ENCODE peak calls at places on chromosomes 16 and 17, in eight cellular contexts. One of them, this sample, is unnamed.

GRCh38 chr16:73062640-73063283 is 14.8 kb upstream of the ZFHX3 start:
- DNase-seq in T-cell: no peak
- DNase-seq in activated naive CD8-positive, alpha-beta T cell treated with anti-CD3 and anti-CD28 coated beads, Interleukin-2, amount 10 ng/mL, durations not matched to agents 7 days and 5 days: no peak
- DNase-seq in esophagus muscularis mucosa: no peak
- DNase-seq in mucosa of gallbladder: no peak
- DNase-seq in T-helper 17 cell: no peak
- DNase-seq in 8988T: no peak
- DNase-seq in WTC11: peak
- DNase-seq in this sample: peak

GRCh38 chr17:10266477-10266876 is 68.1 kb upstream of the GAS7 start:
- DNase-seq in T-helper 17 cell: no peak
- DNase-seq in WTC11: no peak
- DNase-seq in 8988T: no peak
- DNase-seq in T-cell: no peak
- DNase-seq in esophagus muscularis mucosa: peak
- DNase-seq in mucosa of gallbladder: no peak
- DNase-seq in activated naive CD8-positive, alpha-beta T cell treated with anti-CD3 and anti-CD28 coated beads, Interleukin-2, amount 10 ng/mL, durations not matched to agents 7 days and 5 days: no peak
- DNase-seq in this sample: no peak

GRCh38 chr17:70906808-70907207 is 737.5 kb downstream of the KCNJ2 start:
- DNase-seq in mucosa of gallbladder: peak
- DNase-seq in WTC11: no peak
- DNase-seq in activated naive CD8-positive, alpha-beta T cell treated with anti-CD3 and anti-CD28 coated beads, Interleukin-2, amount 10 ng/mL, durations not matched to agents 7 days and 5 days: no peak
- DNase-seq in 8988T: no peak
- DNase-seq in esophagus muscularis mucosa: no peak
- DNase-seq in T-helper 17 cell: no peak
- DNase-seq in T-cell: no peak
- DNase-seq in this sample: no peak

GRCh38 chr17:4591529-4591928 is 7.2 kb downstream of the SMTNL2 start:
- DNase-seq in esophagus muscularis mucosa: no peak
- DNase-seq in 8988T: no peak
- DNase-seq in activated naive CD8-positive, alpha-beta T cell treated with anti-CD3 and anti-CD28 coated beads, Interleukin-2, amount 10 ng/mL, durations not matched to agents 7 days and 5 days: no peak
- DNase-seq in T-helper 17 cell: no peak
- DNase-seq in T-cell: no peak
- DNase-seq in WTC11: no peak
- DNase-seq in mucosa of gallbladder: no peak
- DNase-seq in this sample: peak

GRCh38 chr16:86531641-86532525 is 21.6 kb downstream of the FOXF1 start:
- DNase-seq in esophagus muscularis mucosa: no peak
- DNase-seq in T-helper 17 cell: no peak
- DNase-seq in T-cell: no peak
- DNase-seq in WTC11: no peak
- DNase-seq in activated naive CD8-positive, alpha-beta T cell treated with anti-CD3 and anti-CD28 coated beads, Interleukin-2, amount 10 ng/mL, durations not matched to agents 7 days and 5 days: no peak
- DNase-seq in mucosa of gallbladder: no peak
- DNase-seq in 8988T: no peak
- DNase-seq in this sample: peak

GRCh38 chr16:23566724-23567123 is 9.2 kb downstream of the UBFD1 start:
- DNase-seq in mucosa of gallbladder: no peak
- DNase-seq in activated naive CD8-positive, alpha-beta T cell treated with anti-CD3 and anti-CD28 coated beads, Interleukin-2, amount 10 ng/mL, durations not matched to agents 7 days and 5 days: no peak
- DNase-seq in WTC11: no peak
- DNase-seq in T-cell: no peak
- DNase-seq in T-helper 17 cell: no peak
- DNase-seq in esophagus muscularis mucosa: no peak
- DNase-seq in 8988T: no peak
- DNase-seq in this sample: no peak

GRCh38 chr17:38732376-38733314 is 2.5 kb downstream of the CISD3 start:
- DNase-seq in T-cell: no peak
- DNase-seq in T-helper 17 cell: no peak
- DNase-seq in mucosa of gallbladder: no peak
- DNase-seq in activated naive CD8-positive, alpha-beta T cell treated with anti-CD3 and anti-CD28 coated beads, Interleukin-2, amount 10 ng/mL, durations not matched to agents 7 days and 5 days: no peak
- DNase-seq in WTC11: no peak
- DNase-seq in esophagus muscularis mucosa: no peak
- DNase-seq in 8988T: no peak
- DNase-seq in this sample: no peak

GRCh38 chr17:266219-266618 is 84.8 kb upstream of the DOC2B start:
- DNase-seq in esophagus muscularis mucosa: no peak
- DNase-seq in 8988T: no peak
- DNase-seq in activated naive CD8-positive, alpha-beta T cell treated with anti-CD3 and anti-CD28 coated beads, Interleukin-2, amount 10 ng/mL, durations not matched to agents 7 days and 5 days: peak
- DNase-seq in T-cell: no peak
- DNase-seq in T-helper 17 cell: no peak
- DNase-seq in mucosa of gallbladder: no peak
- DNase-seq in WTC11: no peak
- DNase-seq in this sample: no peak

GRCh38 chr17:82859431-82860403 is 19.9 kb upstream of the ZNF750 start:
- DNase-seq in 8988T: no peak
- DNase-seq in esophagus muscularis mucosa: no peak
- DNase-seq in mucosa of gallbladder: no peak
- DNase-seq in T-helper 17 cell: no peak
- DNase-seq in activated naive CD8-positive, alpha-beta T cell treated with anti-CD3 and anti-CD28 coated beads, Interleukin-2, amount 10 ng/mL, durations not matched to agents 7 days and 5 days: peak
- DNase-seq in WTC11: no peak
- DNase-seq in T-cell: peak
- DNase-seq in this sample: peak

GRCh38 chr17:4032738-4033137 is 68.5 kb upstream of the ATP2A3 start:
- DNase-seq in T-helper 17 cell: no peak
- DNase-seq in esophagus muscularis mucosa: no peak
- DNase-seq in WTC11: peak
- DNase-seq in 8988T: no peak
- DNase-seq in activated naive CD8-positive, alpha-beta T cell treated with anti-CD3 and anti-CD28 coated beads, Interleukin-2, amount 10 ng/mL, durations not matched to agents 7 days and 5 days: no peak
- DNase-seq in T-cell: no peak
- DNase-seq in mucosa of gallbladder: no peak
- DNase-seq in this sample: no peak

GRCh38 chr17:17252149-17252810 is 15.3 kb upstream of the FLCN start:
- DNase-seq in WTC11: no peak
- DNase-seq in T-cell: no peak
- DNase-seq in 8988T: no peak
- DNase-seq in mucosa of gallbladder: no peak
- DNase-seq in T-helper 17 cell: no peak
- DNase-seq in esophagus muscularis mucosa: no peak
- DNase-seq in activated naive CD8-positive, alpha-beta T cell treated with anti-CD3 and anti-CD28 coated beads, Interleukin-2, amount 10 ng/mL, durations not matched to agents 7 days and 5 days: no peak
- DNase-seq in this sample: no peak

GRCh38 chr17:68328676-68329075 is 37.4 kb downstream of the ARSG start:
- DNase-seq in T-helper 17 cell: no peak
- DNase-seq in WTC11: no peak
- DNase-seq in activated naive CD8-positive, alpha-beta T cell treated with anti-CD3 and anti-CD28 coated beads, Interleukin-2, amount 10 ng/mL, durations not matched to agents 7 days and 5 days: no peak
- DNase-seq in T-cell: no peak
- DNase-seq in esophagus muscularis mucosa: no peak
- DNase-seq in 8988T: no peak
- DNase-seq in mucosa of gallbladder: no peak
- DNase-seq in this sample: no peak

GRCh38 chr16:9154576-9155410 is 63.3 kb downstream of the HAPSTR1 start:
- DNase-seq in esophagus muscularis mucosa: no peak
- DNase-seq in mucosa of gallbladder: no peak
- DNase-seq in T-helper 17 cell: no peak
- DNase-seq in WTC11: no peak
- DNase-seq in activated naive CD8-positive, alpha-beta T cell treated with anti-CD3 and anti-CD28 coated beads, Interleukin-2, amount 10 ng/mL, durations not matched to agents 7 days and 5 days: no peak
- DNase-seq in T-cell: no peak
- DNase-seq in 8988T: no peak
- DNase-seq in this sample: no peak

GRCh38 chr17:40561871-40562611 is 3.2 kb downstream of the CCR7 start:
- DNase-seq in T-cell: peak
- DNase-seq in T-helper 17 cell: no peak
- DNase-seq in mucosa of gallbladder: no peak
- DNase-seq in activated naive CD8-positive, alpha-beta T cell treated with anti-CD3 and anti-CD28 coated beads, Interleukin-2, amount 10 ng/mL, durations not matched to agents 7 days and 5 days: peak
- DNase-seq in WTC11: peak
- DNase-seq in esophagus muscularis mucosa: peak
- DNase-seq in 8988T: no peak
- DNase-seq in this sample: peak

GRCh38 chr16:84024854-84025253 is 17.7 kb downstream of the SLC38A8 start:
- DNase-seq in T-cell: no peak
- DNase-seq in 8988T: no peak
- DNase-seq in mucosa of gallbladder: no peak
- DNase-seq in WTC11: no peak
- DNase-seq in T-helper 17 cell: no peak
- DNase-seq in activated naive CD8-positive, alpha-beta T cell treated with anti-CD3 and anti-CD28 coated beads, Interleukin-2, amount 10 ng/mL, durations not matched to agents 7 days and 5 days: no peak
- DNase-seq in esophagus muscularis mucosa: no peak
- DNase-seq in this sample: peak

GRCh38 chr16:4767872-4768548 is 1.0 kb upstream of the ZNF500 start:
- DNase-seq in activated naive CD8-positive, alpha-beta T cell treated with anti-CD3 and anti-CD28 coated beads, Interleukin-2, amount 10 ng/mL, durations not matched to agents 7 days and 5 days: no peak
- DNase-seq in mucosa of gallbladder: no peak
- DNase-seq in esophagus muscularis mucosa: no peak
- DNase-seq in WTC11: no peak
- DNase-seq in 8988T: no peak
- DNase-seq in T-cell: no peak
- DNase-seq in T-helper 17 cell: no peak
- DNase-seq in this sample: no peak

GRCh38 chr17:79851461-79851817 is 12.2 kb upstream of the CBX4 start:
- DNase-seq in T-helper 17 cell: no peak
- DNase-seq in 8988T: no peak
- DNase-seq in mucosa of gallbladder: peak
- DNase-seq in activated naive CD8-positive, alpha-beta T cell treated with anti-CD3 and anti-CD28 coated beads, Interleukin-2, amount 10 ng/mL, durations not matched to agents 7 days and 5 days: no peak
- DNase-seq in T-cell: no peak
- DNase-seq in esophagus muscularis mucosa: no peak
- DNase-seq in WTC11: no peak
- DNase-seq in this sample: no peak

GRCh38 chr17:40060887-40061480 is 1.8 kb upstream of the THRA start:
- DNase-seq in mucosa of gallbladder: no peak
- DNase-seq in activated naive CD8-positive, alpha-beta T cell treated with anti-CD3 and anti-CD28 coated beads, Interleukin-2, amount 10 ng/mL, durations not matched to agents 7 days and 5 days: no peak
- DNase-seq in 8988T: no peak
- DNase-seq in WTC11: no peak
- DNase-seq in T-helper 17 cell: no peak
- DNase-seq in esophagus muscularis mucosa: no peak
- DNase-seq in T-cell: no peak
- DNase-seq in this sample: no peak

GRCh38 chr16:30186782-30187555 is 3.6 kb downstream of the CORO1A start:
- DNase-seq in activated naive CD8-positive, alpha-beta T cell treated with anti-CD3 and anti-CD28 coated beads, Interleukin-2, amount 10 ng/mL, durations not matched to agents 7 days and 5 days: peak
- DNase-seq in T-helper 17 cell: peak
- DNase-seq in 8988T: peak
- DNase-seq in esophagus muscularis mucosa: no peak
- DNase-seq in T-cell: peak
- DNase-seq in WTC11: peak
- DNase-seq in mucosa of gallbladder: peak
- DNase-seq in this sample: peak

This sample was measured in osteoblast.